ENCODE peak calls at places on chromosomes 13 and 19, in seven cellular contexts. One of them, this sample, is unnamed.

GRCh38 chr13:113186061-113186900 is 22.2 kb downstream of the PCID2 start:
- DNase-seq in SK-N-SH: no peak
- DNase-seq in H1: no peak
- DNase-seq in GM12878: peak
- DNase-seq in HCT116: no peak
- DNase-seq in HepG2: no peak
- DNase-seq in K562: no peak
- DNase-seq in this sample: no peak

GRCh38 chr19:35596366-35596999 is 10.5 kb downstream of the PMIS2 start:
- DNase-seq in SK-N-SH: peak
- DNase-seq in H1: no peak
- DNase-seq in GM12878: peak
- DNase-seq in HCT116: no peak
- DNase-seq in HepG2: peak
- DNase-seq in K562: peak
- DNase-seq in this sample: peak

GRCh38 chr13:43787998-43788397 is 1.2 kb upstream of the ENOX1 start:
- DNase-seq in SK-N-SH: peak
- DNase-seq in H1: no peak
- DNase-seq in GM12878: no peak
- DNase-seq in HCT116: peak
- DNase-seq in HepG2: no peak
- DNase-seq in K562: no peak
- DNase-seq in this sample: no peak

GRCh38 chr13:36357692-36358091 is 11.5 kb upstream of the SPART start:
- DNase-seq in SK-N-SH: no peak
- DNase-seq in H1: no peak
- DNase-seq in GM12878: no peak
- DNase-seq in HCT116: no peak
- DNase-seq in HepG2: no peak
- DNase-seq in K562: no peak
- DNase-seq in this sample: no peak

GRCh38 chr19:51367565-51368365 is 1.0 kb downstream of the CLDND2 start:
- DNase-seq in SK-N-SH: peak
- DNase-seq in H1: peak
- DNase-seq in GM12878: peak
- DNase-seq in HCT116: peak
- DNase-seq in HepG2: peak
- DNase-seq in K562: peak
- DNase-seq in this sample: peak

GRCh38 chr19:8512115-8512967 is 1.6 kb downstream of the ZNF414 start:
- DNase-seq in SK-N-SH: peak
- DNase-seq in H1: peak
- DNase-seq in GM12878: no peak
- DNase-seq in HCT116: peak
- DNase-seq in HepG2: peak
- DNase-seq in K562: peak
- DNase-seq in this sample: peak

GRCh38 chr19:33214621-33215020 is 11.0 kb downstream of the SLC7A10 start:
- DNase-seq in SK-N-SH: peak
- DNase-seq in H1: no peak
- DNase-seq in GM12878: no peak
- DNase-seq in HCT116: no peak
- DNase-seq in HepG2: peak
- DNase-seq in K562: peak
- DNase-seq in this sample: peak

GRCh38 chr13:67273001-67273400 is 42.9 kb upstream of the PCDH9 start:
- DNase-seq in SK-N-SH: no peak
- DNase-seq in H1: no peak
- DNase-seq in GM12878: no peak
- DNase-seq in HCT116: no peak
- DNase-seq in HepG2: no peak
- DNase-seq in K562: no peak
- DNase-seq in this sample: no peak

GRCh38 chr19:27740396-27740795 is 1472.6 kb downstream of the UQCRFS1 start:
- DNase-seq in SK-N-SH: no peak
- DNase-seq in H1: no peak
- DNase-seq in GM12878: no peak
- DNase-seq in HCT116: no peak
- DNase-seq in HepG2: no peak
- DNase-seq in K562: no peak
- DNase-seq in this sample: no peak

GRCh38 chr19:49676136-49676689 is 858 bp upstream of the PRMT1 start:
- DNase-seq in SK-N-SH: peak
- DNase-seq in H1: peak
- DNase-seq in GM12878: peak
- DNase-seq in HCT116: peak
- DNase-seq in HepG2: peak
- DNase-seq in K562: peak
- DNase-seq in this sample: peak

GRCh38 chr13:38871275-38871674 is 119.4 kb downstream of the STOML3 start:
- DNase-seq in SK-N-SH: no peak
- DNase-seq in H1: no peak
- DNase-seq in GM12878: no peak
- DNase-seq in HCT116: no peak
- DNase-seq in HepG2: peak
- DNase-seq in K562: no peak
- DNase-seq in this sample: no peak

GRCh38 chr19:14181906-14182305 is 24.1 kb downstream of the ADGRL1 start:
- DNase-seq in SK-N-SH: peak
- DNase-seq in H1: no peak
- DNase-seq in GM12878: no peak
- DNase-seq in HCT116: no peak
- DNase-seq in HepG2: no peak
- DNase-seq in K562: no peak
- DNase-seq in this sample: no peak

GRCh38 chr13:93023929-93024328 is 202.7 kb upstream of the GPC6 start:
- DNase-seq in SK-N-SH: no peak
- DNase-seq in H1: no peak
- DNase-seq in GM12878: no peak
- DNase-seq in HCT116: no peak
- DNase-seq in HepG2: no peak
- DNase-seq in K562: no peak
- DNase-seq in this sample: no peak

GRCh38 chr13:45851171-45851889 is at the start of gene SIAH3:
- DNase-seq in SK-N-SH: peak
- DNase-seq in H1: no peak
- DNase-seq in GM12878: no peak
- DNase-seq in HCT116: no peak
- DNase-seq in HepG2: no peak
- DNase-seq in K562: no peak
- DNase-seq in this sample: no peak

GRCh38 chr13:32650705-32651311 is 64.6 kb downstream of the PDS5B start:
- DNase-seq in SK-N-SH: peak
- DNase-seq in H1: no peak
- DNase-seq in GM12878: peak
- DNase-seq in HCT116: peak
- DNase-seq in HepG2: peak
- DNase-seq in K562: peak
- DNase-seq in this sample: peak

GRCh38 chr13:97727991-97728390 is 225.5 kb upstream of the IPO5 start:
- DNase-seq in SK-N-SH: no peak
- DNase-seq in H1: no peak
- DNase-seq in GM12878: no peak
- DNase-seq in HCT116: no peak
- DNase-seq in HepG2: no peak
- DNase-seq in K562: no peak
- DNase-seq in this sample: no peak

GRCh38 chr13:45674908-45675307 is 27.2 kb upstream of the CBY2 start:
- DNase-seq in SK-N-SH: peak
- DNase-seq in H1: no peak
- DNase-seq in GM12878: no peak
- DNase-seq in HCT116: no peak
- DNase-seq in HepG2: no peak
- DNase-seq in K562: no peak
- DNase-seq in this sample: no peak

GRCh38 chr13:39405596-39405995 is 197.4 kb downstream of the LHFPL6 start:
- DNase-seq in SK-N-SH: no peak
- DNase-seq in H1: no peak
- DNase-seq in GM12878: no peak
- DNase-seq in HCT116: no peak
- DNase-seq in HepG2: no peak
- DNase-seq in K562: no peak
- DNase-seq in this sample: no peak

GRCh38 chr13:110874508-110874960 is 40.3 kb downstream of the ANKRD10 start:
- DNase-seq in SK-N-SH: peak
- DNase-seq in H1: no peak
- DNase-seq in GM12878: no peak
- DNase-seq in HCT116: peak
- DNase-seq in HepG2: peak
- DNase-seq in K562: peak
- DNase-seq in this sample: peak

GRCh38 chr13:51380269-51380668 is 40.8 kb downstream of the SERPINE3 start:
- DNase-seq in SK-N-SH: no peak
- DNase-seq in H1: no peak
- DNase-seq in GM12878: no peak
- DNase-seq in HCT116: no peak
- DNase-seq in HepG2: no peak
- DNase-seq in K562: no peak
- DNase-seq in this sample: no peak

GRCh38 chr19:29666634-29667389 is 1.6 kb downstream of the PLEKHF1 start:
- DNase-seq in SK-N-SH: no peak
- DNase-seq in H1: no peak
- DNase-seq in GM12878: no peak
- DNase-seq in HCT116: no peak
- DNase-seq in HepG2: peak
- DNase-seq in K562: peak
- DNase-seq in this sample: no peak

GRCh38 chr13:50339291-50339690 is 324.0 kb downstream of the KCNRG start:
- DNase-seq in SK-N-SH: no peak
- DNase-seq in H1: no peak
- DNase-seq in GM12878: no peak
- DNase-seq in HCT116: no peak
- DNase-seq in HepG2: no peak
- DNase-seq in K562: no peak
- DNase-seq in this sample: no peak

DNA sequence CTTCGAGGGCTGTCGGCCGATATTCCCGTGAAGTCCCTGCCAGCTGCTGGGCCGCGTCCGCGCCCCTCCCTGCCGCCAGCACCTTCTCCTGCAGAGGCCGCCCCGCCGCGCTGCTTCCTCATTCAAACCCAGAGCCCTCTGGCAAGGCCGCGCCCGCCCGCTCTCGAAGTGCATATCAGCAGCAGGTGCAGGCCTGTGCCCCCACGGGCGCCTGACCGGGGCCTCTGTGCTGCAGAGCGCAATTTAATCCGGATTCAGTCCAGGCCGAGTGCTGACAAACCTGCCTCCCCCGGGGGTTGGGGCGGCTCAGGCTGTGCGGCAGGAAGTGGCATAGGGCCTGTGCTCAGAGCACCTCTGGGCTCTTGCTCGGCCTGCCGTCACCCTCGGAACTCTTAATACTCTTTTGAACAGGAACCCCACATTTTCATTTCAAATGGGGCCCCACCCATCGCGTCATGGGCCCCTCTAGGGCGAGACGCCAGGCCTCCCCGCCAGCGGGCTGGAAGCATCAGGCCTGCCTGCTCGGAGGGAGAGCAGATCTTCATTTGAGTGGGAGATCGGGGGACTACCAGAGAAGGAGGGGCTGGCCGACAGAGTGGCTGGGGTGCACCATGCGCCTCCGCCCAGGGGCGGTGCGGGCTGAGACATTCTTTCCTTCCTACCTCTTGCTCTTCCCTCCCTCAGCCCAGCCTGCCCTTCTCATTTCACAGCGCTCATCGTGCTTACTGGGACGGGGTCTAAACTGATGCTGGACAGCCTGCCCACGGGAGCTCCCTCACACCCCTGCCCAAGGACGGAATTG is 125.7 kb downstream of the TNFRSF19 start:
- DNase-seq in SK-N-SH: no peak
- DNase-seq in H1: no peak
- DNase-seq in GM12878: no peak
- DNase-seq in HCT116: no peak
- DNase-seq in HepG2: no peak
- DNase-seq in K562: no peak
- DNase-seq in this sample: no peak
- TF ChIP-seq JUND in SK-N-SH: no peak
- TF ChIP-seq JUND in H1: no peak
- TF ChIP-seq JUND in GM12878: no peak
- TF ChIP-seq JUND in HCT116: no peak
- TF ChIP-seq JUND in HepG2: no peak
- TF ChIP-seq JUND in K562: no peak
- TF ChIP-seq JUND in this sample: no peak

GRCh38 chr19:40739871-40740703 is 10.2 kb downstream of the ACTMAP start:
- DNase-seq in SK-N-SH: no peak
- DNase-seq in H1: no peak
- DNase-seq in GM12878: no peak
- DNase-seq in HCT116: no peak
- DNase-seq in HepG2: no peak
- DNase-seq in K562: no peak
- DNase-seq in this sample: no peak
- TF ChIP-seq JUND in SK-N-SH: no peak
- TF ChIP-seq JUND in H1: no peak
- TF ChIP-seq JUND in GM12878: no peak
- TF ChIP-seq JUND in HCT116: no peak
- TF ChIP-seq JUND in HepG2: no peak
- TF ChIP-seq JUND in K562: no peak
- TF ChIP-seq JUND in this sample: no peak

DNA sequence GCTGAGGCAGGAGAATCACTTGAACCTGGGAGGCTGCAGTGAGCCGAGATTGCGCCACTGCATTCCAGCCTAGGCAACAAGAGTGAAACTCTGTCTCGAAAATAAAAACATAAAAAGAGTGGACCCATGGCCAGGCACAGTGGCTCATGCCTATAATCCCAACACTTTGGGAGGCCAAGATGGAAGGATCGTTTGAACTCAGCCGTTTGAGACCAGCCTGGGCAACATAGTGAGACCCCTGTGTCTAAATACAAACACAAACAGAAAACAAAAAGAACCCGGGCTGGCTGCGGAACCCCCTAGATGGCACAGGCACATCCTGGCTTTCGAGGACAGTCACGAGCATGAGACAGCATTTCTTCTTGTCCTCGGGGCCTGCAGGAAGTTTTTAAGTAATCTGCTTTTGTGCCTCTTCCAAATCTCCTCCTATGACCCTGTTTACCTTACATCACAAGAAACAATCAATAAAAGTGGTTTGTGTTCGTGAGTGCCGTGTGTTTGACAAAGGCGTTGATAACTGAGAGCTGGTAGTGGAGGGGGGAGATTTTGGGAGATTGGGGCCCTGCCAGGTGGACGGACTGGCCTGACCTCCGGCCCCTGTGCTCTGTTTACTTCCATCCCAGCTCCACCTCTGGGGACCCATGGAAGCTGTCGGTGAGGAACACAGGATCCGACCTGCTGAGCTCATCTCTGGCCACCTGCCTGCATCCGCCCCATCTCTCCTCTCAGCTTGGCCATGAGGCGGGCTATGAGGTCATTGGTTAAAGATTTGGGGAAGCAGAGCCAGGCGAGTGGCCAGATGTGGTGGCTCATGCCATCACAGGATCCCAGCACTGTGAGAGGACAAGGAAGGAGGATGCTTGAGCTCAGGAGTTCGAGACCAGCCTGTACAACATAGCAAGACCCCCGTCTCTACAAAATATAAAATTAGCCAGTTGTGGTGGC is 5.9 kb upstream of the GDF15 start:
- DNase-seq in SK-N-SH: no peak
- DNase-seq in H1: no peak
- DNase-seq in GM12878: no peak
- DNase-seq in HCT116: peak
- DNase-seq in HepG2: peak
- DNase-seq in K562: peak
- DNase-seq in this sample: no peak
- TF ChIP-seq JUND in SK-N-SH: no peak
- TF ChIP-seq JUND in H1: no peak
- TF ChIP-seq JUND in GM12878: no peak
- TF ChIP-seq JUND in HCT116: peak
- TF ChIP-seq JUND in HepG2: peak
- TF ChIP-seq JUND in K562: peak
- TF ChIP-seq JUND in this sample: no peak

GRCh38 chr19:40274585-40275544 is 10.3 kb downstream of the AKT2 start:
- DNase-seq in SK-N-SH: no peak
- DNase-seq in H1: no peak
- DNase-seq in GM12878: no peak
- DNase-seq in HCT116: no peak
- DNase-seq in HepG2: no peak
- DNase-seq in K562: peak
- DNase-seq in this sample: no peak
- TF ChIP-seq JUND in SK-N-SH: no peak
- TF ChIP-seq JUND in H1: no peak
- TF ChIP-seq JUND in GM12878: no peak
- TF ChIP-seq JUND in HCT116: no peak
- TF ChIP-seq JUND in HepG2: no peak
- TF ChIP-seq JUND in K562: no peak
- TF ChIP-seq JUND in this sample: no peak

This sample was measured in T47D.